ENCODE peak calls at places on chromosomes 13 and 19, in nine cellular contexts. One of them, this sample, is unnamed.

GRCh38 chr13:102317593-102317992 is 84.3 kb downstream of the FGF14 start:
- DNase-seq in HFF-Myc: no peak
- DNase-seq in AG04450: no peak
- DNase-seq in cardiac muscle cell: peak
- DNase-seq in Caco-2: no peak
- DNase-seq in cardiac fibroblast: peak
- DNase-seq in left lung: peak
- DNase-seq in Panc1: no peak
- DNase-seq in A673: no peak
- DNase-seq in this sample: peak

GRCh38 chr19:18074192-18074591 is 12.5 kb downstream of the IL12RB1 start:
- DNase-seq in cardiac muscle cell: no peak
- DNase-seq in AG04450: no peak
- DNase-seq in cardiac fibroblast: no peak
- DNase-seq in Panc1: no peak
- DNase-seq in left lung: no peak
- DNase-seq in A673: no peak
- DNase-seq in Caco-2: peak
- DNase-seq in HFF-Myc: no peak
- DNase-seq in this sample: no peak

GRCh38 chr13:98576963-98577822 is at the start of gene STK24:
- DNase-seq in AG04450: peak
- DNase-seq in Caco-2: peak
- DNase-seq in left lung: peak
- DNase-seq in HFF-Myc: no peak
- DNase-seq in cardiac muscle cell: peak
- DNase-seq in A673: peak
- DNase-seq in cardiac fibroblast: peak
- DNase-seq in Panc1: no peak
- DNase-seq in this sample: peak

GRCh38 chr19:1154731-1155351 is 19.2 kb downstream of the SBNO2 start:
- DNase-seq in AG04450: peak
- DNase-seq in left lung: peak
- DNase-seq in HFF-Myc: no peak
- DNase-seq in Panc1: no peak
- DNase-seq in cardiac fibroblast: peak
- DNase-seq in A673: no peak
- DNase-seq in cardiac muscle cell: no peak
- DNase-seq in Caco-2: no peak
- DNase-seq in this sample: peak

GRCh38 chr19:12692960-12693359 is 3.5 kb downstream of the FBXW9 start:
- DNase-seq in cardiac muscle cell: no peak
- DNase-seq in HFF-Myc: no peak
- DNase-seq in Caco-2: no peak
- DNase-seq in AG04450: no peak
- DNase-seq in Panc1: no peak
- DNase-seq in cardiac fibroblast: no peak
- DNase-seq in A673: no peak
- DNase-seq in left lung: no peak
- DNase-seq in this sample: no peak

GRCh38 chr13:110047511-110047910 is 259.4 kb downstream of the COL4A1 start:
- DNase-seq in AG04450: peak
- DNase-seq in cardiac muscle cell: peak
- DNase-seq in left lung: peak
- DNase-seq in Panc1: no peak
- DNase-seq in Caco-2: no peak
- DNase-seq in HFF-Myc: no peak
- DNase-seq in A673: no peak
- DNase-seq in cardiac fibroblast: peak
- DNase-seq in this sample: peak

GRCh38 chr13:110213461-110214074 is 93.4 kb downstream of the COL4A1 start:
- DNase-seq in AG04450: no peak
- DNase-seq in cardiac muscle cell: no peak
- DNase-seq in cardiac fibroblast: no peak
- DNase-seq in left lung: no peak
- DNase-seq in A673: no peak
- DNase-seq in Panc1: no peak
- DNase-seq in HFF-Myc: no peak
- DNase-seq in Caco-2: no peak
- DNase-seq in this sample: no peak

GRCh38 chr19:51660975-51661600 is 14.5 kb upstream of the SIGLEC14 start:
- DNase-seq in HFF-Myc: peak
- DNase-seq in cardiac muscle cell: peak
- DNase-seq in AG04450: peak
- DNase-seq in left lung: peak
- DNase-seq in A673: peak
- DNase-seq in cardiac fibroblast: peak
- DNase-seq in Panc1: no peak
- DNase-seq in Caco-2: peak
- DNase-seq in this sample: peak

GRCh38 chr13:111893071-111893606 is 173.8 kb upstream of the SOX1 start:
- DNase-seq in AG04450: no peak
- DNase-seq in HFF-Myc: no peak
- DNase-seq in A673: peak
- DNase-seq in Caco-2: no peak
- DNase-seq in left lung: no peak
- DNase-seq in cardiac fibroblast: no peak
- DNase-seq in cardiac muscle cell: peak
- DNase-seq in Panc1: no peak
- DNase-seq in this sample: no peak

GRCh38 chr19:24033962-24034342 is 53.0 kb upstream of the ZNF254 start:
- DNase-seq in cardiac fibroblast: peak
- DNase-seq in Panc1: no peak
- DNase-seq in A673: peak
- DNase-seq in HFF-Myc: peak
- DNase-seq in Caco-2: peak
- DNase-seq in left lung: peak
- DNase-seq in cardiac muscle cell: peak
- DNase-seq in AG04450: peak
- DNase-seq in this sample: peak

GRCh38 chr13:75687145-75687763 is 51.1 kb downstream of the LMO7 start:
- DNase-seq in HFF-Myc: peak
- DNase-seq in left lung: no peak
- DNase-seq in Caco-2: peak
- DNase-seq in Panc1: no peak
- DNase-seq in cardiac fibroblast: peak
- DNase-seq in AG04450: no peak
- DNase-seq in A673: peak
- DNase-seq in cardiac muscle cell: peak
- DNase-seq in this sample: peak

DNA sequence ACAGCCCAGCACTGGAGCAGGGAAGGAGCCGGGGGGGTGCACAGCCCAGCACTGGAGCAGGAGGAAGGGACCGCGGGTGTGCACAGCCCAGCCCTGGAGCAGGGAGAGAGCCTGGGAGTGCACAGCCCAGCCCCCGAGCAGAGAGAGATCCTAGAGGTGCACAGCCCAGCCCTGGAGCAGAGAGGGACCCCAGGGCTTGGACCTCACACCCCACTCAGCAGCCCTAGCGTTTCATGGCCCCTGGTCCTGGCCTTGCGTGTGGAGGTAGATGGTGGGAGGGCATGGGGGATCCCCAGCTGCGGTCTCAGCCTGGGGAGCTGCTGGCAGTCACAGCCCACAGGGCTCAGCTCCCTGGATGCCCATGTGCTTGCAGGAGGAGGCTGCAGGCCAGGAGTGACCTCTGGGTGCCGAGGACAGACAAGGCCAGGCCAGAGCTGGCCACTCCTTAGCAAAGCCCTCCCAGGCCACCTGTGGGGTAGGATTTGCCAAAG is 25.1 kb downstream of the GAS6 start:
- DNase-seq in Caco-2: no peak
- DNase-seq in Panc1: no peak
- DNase-seq in cardiac muscle cell: no peak
- DNase-seq in left lung: no peak
- DNase-seq in cardiac fibroblast: no peak
- DNase-seq in HFF-Myc: no peak
- DNase-seq in A673: no peak
- DNase-seq in AG04450: no peak
- DNase-seq in this sample: no peak
- H3K4me3 ChIP-seq in Caco-2: no peak
- H3K4me3 ChIP-seq in Panc1: peak
- H3K4me3 ChIP-seq in cardiac muscle cell: no peak
- H3K4me3 ChIP-seq in left lung: no peak
- H3K4me3 ChIP-seq in cardiac fibroblast: peak
- H3K4me3 ChIP-seq in HFF-Myc: peak
- H3K4me3 ChIP-seq in A673: no peak
- H3K4me3 ChIP-seq in AG04450: peak
- H3K4me3 ChIP-seq in this sample: peak

GRCh38 chr19:55340784-55341147 is 1.1 kb downstream of the KMT5C start:
- DNase-seq in HFF-Myc: no peak
- DNase-seq in cardiac muscle cell: peak
- DNase-seq in AG04450: no peak
- DNase-seq in Panc1: no peak
- DNase-seq in Caco-2: peak
- DNase-seq in cardiac fibroblast: no peak
- DNase-seq in left lung: no peak
- DNase-seq in A673: peak
- DNase-seq in this sample: no peak
- TF ChIP-seq CTCF in HFF-Myc: no peak
- TF ChIP-seq CTCF in cardiac muscle cell: peak
- TF ChIP-seq CTCF in AG04450: peak
- TF ChIP-seq CTCF in Panc1: no peak
- TF ChIP-seq CTCF in Caco-2: peak
- TF ChIP-seq CTCF in cardiac fibroblast: no peak
- TF ChIP-seq CTCF in left lung: no peak
- TF ChIP-seq CTCF in A673: peak
- TF ChIP-seq CTCF in this sample: no peak

GRCh38 chr13:42276683-42277082 is 4.7 kb downstream of the AKAP11 start:
- DNase-seq in A673: no peak
- DNase-seq in cardiac fibroblast: no peak
- DNase-seq in HFF-Myc: no peak
- DNase-seq in Caco-2: no peak
- DNase-seq in cardiac muscle cell: no peak
- DNase-seq in left lung: no peak
- DNase-seq in AG04450: no peak
- DNase-seq in Panc1: no peak
- DNase-seq in this sample: no peak
- H3K4me3 ChIP-seq in A673: no peak
- H3K4me3 ChIP-seq in cardiac fibroblast: no peak
- H3K4me3 ChIP-seq in HFF-Myc: no peak
- H3K4me3 ChIP-seq in Caco-2: no peak
- H3K4me3 ChIP-seq in cardiac muscle cell: no peak
- H3K4me3 ChIP-seq in left lung: no peak
- H3K4me3 ChIP-seq in AG04450: no peak
- H3K4me3 ChIP-seq in Panc1: no peak
- H3K4me3 ChIP-seq in this sample: no peak

GRCh38 chr19:6272411-6272791 is 7.4 kb downstream of the MLLT1 start:
- DNase-seq in left lung: no peak
- DNase-seq in Caco-2: no peak
- DNase-seq in Panc1: no peak
- DNase-seq in A673: no peak
- DNase-seq in HFF-Myc: no peak
- DNase-seq in cardiac fibroblast: no peak
- DNase-seq in AG04450: no peak
- DNase-seq in cardiac muscle cell: peak
- DNase-seq in this sample: peak

GRCh38 chr19:6270076-6270745 is 9.6 kb downstream of the MLLT1 start:
- DNase-seq in Caco-2: no peak
- DNase-seq in HFF-Myc: no peak
- DNase-seq in left lung: no peak
- DNase-seq in A673: no peak
- DNase-seq in cardiac muscle cell: no peak
- DNase-seq in Panc1: no peak
- DNase-seq in AG04450: no peak
- DNase-seq in cardiac fibroblast: no peak
- DNase-seq in this sample: no peak

GRCh38 chr19:6270822-6271221 is 9.0 kb downstream of the MLLT1 start:
- DNase-seq in AG04450: no peak
- DNase-seq in Panc1: no peak
- DNase-seq in left lung: no peak
- DNase-seq in Caco-2: no peak
- DNase-seq in cardiac fibroblast: no peak
- DNase-seq in cardiac muscle cell: no peak
- DNase-seq in A673: no peak
- DNase-seq in HFF-Myc: no peak
- DNase-seq in this sample: no peak

GRCh38 chr19:6271721-6272410 is 7.9 kb downstream of the MLLT1 start:
- DNase-seq in Panc1: no peak
- DNase-seq in AG04450: no peak
- DNase-seq in left lung: peak
- DNase-seq in cardiac muscle cell: peak
- DNase-seq in HFF-Myc: no peak
- DNase-seq in A673: no peak
- DNase-seq in cardiac fibroblast: peak
- DNase-seq in Caco-2: no peak
- DNase-seq in this sample: peak

DNA sequence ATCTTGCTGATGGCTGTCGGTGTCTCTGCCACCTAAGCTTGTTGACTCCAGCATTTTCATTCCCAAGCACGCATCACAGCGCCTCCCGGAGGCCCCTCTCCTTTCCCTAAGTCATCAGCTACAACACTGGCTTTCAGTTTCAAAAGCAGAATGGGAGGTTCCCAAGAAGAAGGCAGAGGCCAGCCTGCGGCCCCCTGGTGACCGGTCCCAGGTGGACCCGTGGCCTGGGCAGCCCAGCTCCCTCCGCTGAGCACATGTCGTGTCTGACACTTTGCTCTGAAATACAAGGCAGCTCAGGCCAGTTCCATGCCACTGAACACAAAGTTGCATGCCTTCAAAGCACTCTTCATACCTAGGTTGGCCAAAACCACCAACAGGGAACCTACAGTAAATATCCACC is 8.5 kb downstream of the MLLT1 start:
- DNase-seq in left lung: no peak
- DNase-seq in Panc1: no peak
- DNase-seq in cardiac fibroblast: peak
- DNase-seq in HFF-Myc: no peak
- DNase-seq in cardiac muscle cell: peak
- DNase-seq in Caco-2: no peak
- DNase-seq in A673: no peak
- DNase-seq in AG04450: no peak
- DNase-seq in this sample: peak
- TF ChIP-seq CTCF in left lung: no peak
- TF ChIP-seq CTCF in Panc1: no peak
- TF ChIP-seq CTCF in cardiac fibroblast: peak
- TF ChIP-seq CTCF in HFF-Myc: peak
- TF ChIP-seq CTCF in cardiac muscle cell: peak
- TF ChIP-seq CTCF in Caco-2: no peak
- TF ChIP-seq CTCF in A673: peak
- TF ChIP-seq CTCF in AG04450: peak
- TF ChIP-seq CTCF in this sample: peak

GRCh38 chr19:47093841-47094240 is 19.7 kb downstream of the ZC3H4 start:
- DNase-seq in Panc1: no peak
- DNase-seq in cardiac fibroblast: no peak
- DNase-seq in A673: no peak
- DNase-seq in left lung: no peak
- DNase-seq in Caco-2: no peak
- DNase-seq in AG04450: no peak
- DNase-seq in cardiac muscle cell: peak
- DNase-seq in HFF-Myc: no peak
- DNase-seq in this sample: no peak
- H3K4me3 ChIP-seq in Panc1: no peak
- H3K4me3 ChIP-seq in cardiac fibroblast: no peak
- H3K4me3 ChIP-seq in A673: no peak
- H3K4me3 ChIP-seq in left lung: no peak
- H3K4me3 ChIP-seq in Caco-2: no peak
- H3K4me3 ChIP-seq in AG04450: no peak
- H3K4me3 ChIP-seq in cardiac muscle cell: no peak
- H3K4me3 ChIP-seq in HFF-Myc: no peak
- H3K4me3 ChIP-seq in this sample: no peak

GRCh38 chr19:46753420-46754155 is 7.3 kb upstream of the STRN4 start:
- DNase-seq in Panc1: no peak
- DNase-seq in left lung: no peak
- DNase-seq in cardiac fibroblast: no peak
- DNase-seq in cardiac muscle cell: peak
- DNase-seq in AG04450: no peak
- DNase-seq in HFF-Myc: no peak
- DNase-seq in Caco-2: peak
- DNase-seq in A673: peak
- DNase-seq in this sample: peak
- TF ChIP-seq CTCF in Panc1: peak
- TF ChIP-seq CTCF in left lung: peak
- TF ChIP-seq CTCF in cardiac fibroblast: peak
- TF ChIP-seq CTCF in cardiac muscle cell: peak
- TF ChIP-seq CTCF in AG04450: peak
- TF ChIP-seq CTCF in HFF-Myc: peak
- TF ChIP-seq CTCF in Caco-2: peak
- TF ChIP-seq CTCF in A673: peak
- TF ChIP-seq CTCF in this sample: peak